ENCODE peak calls at places on chromosomes 1 and 21, in four cellular contexts. One of them, this sample, is unnamed.

GRCh38 chr1:149962039-149962647 is 25.5 kb upstream of the MTMR11 start:
- DNase-seq in psoas muscle: no peak
- DNase-seq in gastrocnemius medialis: peak; percentile 16
- DNase-seq in neural progenitor cell: peak; percentile 74
- DNase-seq in this sample: peak; percentile 62

GRCh38 chr1:226558293-226558692 is 9.7 kb downstream of the STUM start:
- DNase-seq in gastrocnemius medialis: no peak
- DNase-seq in neural progenitor cell: no peak
- DNase-seq in psoas muscle: no peak
- DNase-seq in this sample: no peak

GRCh38 chr21:17388226-17388625 is 124.6 kb upstream of the CXADR start:
- DNase-seq in neural progenitor cell: no peak
- DNase-seq in gastrocnemius medialis: no peak
- DNase-seq in psoas muscle: no peak
- DNase-seq in this sample: no peak

GRCh38 chr1:8962812-8963669 is 17.4 kb downstream of the CA6 start:
- DNase-seq in gastrocnemius medialis: no peak
- DNase-seq in neural progenitor cell: peak; percentile 76
- DNase-seq in psoas muscle: no peak
- DNase-seq in this sample: peak; percentile 44

GRCh38 chr1:218433744-218434143 is 88.6 kb downstream of the TGFB2 start:
- DNase-seq in psoas muscle: no peak
- DNase-seq in neural progenitor cell: no peak
- DNase-seq in gastrocnemius medialis: no peak
- DNase-seq in this sample: no peak

GRCh38 chr1:182615468-182616129 is 11.4 kb upstream of the RGS16 start:
- DNase-seq in psoas muscle: peak; percentile 82
- DNase-seq in neural progenitor cell: peak; percentile 86
- DNase-seq in gastrocnemius medialis: no peak
- DNase-seq in this sample: peak; percentile 38

GRCh38 chr1:91596474-91596873 is 95.8 kb downstream of the CDC7 start:
- DNase-seq in psoas muscle: no peak
- DNase-seq in gastrocnemius medialis: no peak
- DNase-seq in neural progenitor cell: no peak
- DNase-seq in this sample: no peak

GRCh38 chr1:198701250-198701649 is 62.4 kb downstream of the PTPRC start:
- DNase-seq in gastrocnemius medialis: no peak
- DNase-seq in neural progenitor cell: no peak
- DNase-seq in psoas muscle: no peak
- DNase-seq in this sample: no peak

GRCh38 chr1:238384381-238384780 is 493.7 kb upstream of the ZP4 start:
- DNase-seq in neural progenitor cell: no peak
- DNase-seq in psoas muscle: no peak
- DNase-seq in gastrocnemius medialis: no peak
- DNase-seq in this sample: no peak

GRCh38 chr1:180854456-180854855 is 58.2 kb upstream of the KIAA1614 start:
- DNase-seq in gastrocnemius medialis: no peak
- DNase-seq in neural progenitor cell: peak; percentile 11
- DNase-seq in psoas muscle: no peak
- DNase-seq in this sample: no peak

GRCh38 chr21:31630062-31630711 is 29.3 kb upstream of the SOD1 start:
- DNase-seq in neural progenitor cell: no peak
- DNase-seq in psoas muscle: no peak
- DNase-seq in gastrocnemius medialis: no peak
- DNase-seq in this sample: no peak

GRCh38 chr1:173669491-173669941 is at the start of gene ANKRD45:
- DNase-seq in gastrocnemius medialis: no peak
- DNase-seq in psoas muscle: no peak
- DNase-seq in neural progenitor cell: peak; percentile 83
- DNase-seq in this sample: peak; percentile 83

GRCh38 chr1:1302006-1302430 is 5.7 kb downstream of the ACAP3 start:
- DNase-seq in psoas muscle: no peak
- DNase-seq in neural progenitor cell: no peak
- DNase-seq in gastrocnemius medialis: no peak
- DNase-seq in this sample: peak; percentile 63

GRCh38 chr1:15038232-15039016 is 115.1 kb upstream of the TMEM51 start:
- DNase-seq in gastrocnemius medialis: no peak
- DNase-seq in neural progenitor cell: peak; percentile 59
- DNase-seq in psoas muscle: no peak
- DNase-seq in this sample: peak; percentile 55

GRCh38 chr1:223732993-223733798 is 20.9 kb downstream of the CAPN2 start:
- DNase-seq in gastrocnemius medialis: no peak
- DNase-seq in psoas muscle: no peak
- DNase-seq in neural progenitor cell: no peak
- DNase-seq in this sample: no peak

GRCh38 chr1:18404460-18404859 is 76.3 kb upstream of the KLHDC7A start:
- DNase-seq in neural progenitor cell: no peak
- DNase-seq in psoas muscle: no peak
- DNase-seq in gastrocnemius medialis: no peak
- DNase-seq in this sample: no peak

GRCh38 chr1:7401814-7402547 is 369.1 kb upstream of the VAMP3 start:
- DNase-seq in psoas muscle: no peak
- DNase-seq in neural progenitor cell: no peak
- DNase-seq in gastrocnemius medialis: peak; percentile 42
- DNase-seq in this sample: peak; percentile 22

GRCh38 chr1:220272047-220272840 is at the start of gene RAB3GAP2:
- DNase-seq in psoas muscle: peak; percentile 97
- DNase-seq in gastrocnemius medialis: peak; percentile 84
- DNase-seq in neural progenitor cell: peak; percentile 97
- DNase-seq in this sample: peak; percentile 97

GRCh38 chr1:117780981-117781475 is 148.4 kb downstream of the GDAP2 start:
- DNase-seq in neural progenitor cell: no peak
- DNase-seq in gastrocnemius medialis: no peak
- DNase-seq in psoas muscle: no peak
- DNase-seq in this sample: peak; percentile 44

GRCh38 chr1:221611930-221612777 is 129.7 kb downstream of the DUSP10 start:
- DNase-seq in neural progenitor cell: no peak
- DNase-seq in psoas muscle: peak; percentile 81
- DNase-seq in gastrocnemius medialis: peak; percentile 37
- DNase-seq in this sample: peak; percentile 51

GRCh38 chr1:202562443-202563060 is 147.7 kb downstream of the SYT2 start:
- DNase-seq in gastrocnemius medialis: no peak
- DNase-seq in psoas muscle: no peak
- DNase-seq in neural progenitor cell: no peak
- DNase-seq in this sample: no peak

GRCh38 chr1:11707621-11708276 is 16.2 kb downstream of the DRAXIN start:
- DNase-seq in psoas muscle: peak; percentile 63
- DNase-seq in neural progenitor cell: no peak
- DNase-seq in gastrocnemius medialis: no peak
- DNase-seq in this sample: peak; percentile 74

GRCh38 chr1:223748405-223748772 is 36.0 kb downstream of the CAPN2 start:
- DNase-seq in psoas muscle: peak; percentile 56
- DNase-seq in neural progenitor cell: no peak
- DNase-seq in gastrocnemius medialis: no peak
- DNase-seq in this sample: no peak

GRCh38 chr1:111746614-111746999 is 7.4 kb upstream of the INKA2 start:
- DNase-seq in neural progenitor cell: no peak
- DNase-seq in gastrocnemius medialis: no peak
- DNase-seq in psoas muscle: no peak
- DNase-seq in this sample: no peak

DNA sequence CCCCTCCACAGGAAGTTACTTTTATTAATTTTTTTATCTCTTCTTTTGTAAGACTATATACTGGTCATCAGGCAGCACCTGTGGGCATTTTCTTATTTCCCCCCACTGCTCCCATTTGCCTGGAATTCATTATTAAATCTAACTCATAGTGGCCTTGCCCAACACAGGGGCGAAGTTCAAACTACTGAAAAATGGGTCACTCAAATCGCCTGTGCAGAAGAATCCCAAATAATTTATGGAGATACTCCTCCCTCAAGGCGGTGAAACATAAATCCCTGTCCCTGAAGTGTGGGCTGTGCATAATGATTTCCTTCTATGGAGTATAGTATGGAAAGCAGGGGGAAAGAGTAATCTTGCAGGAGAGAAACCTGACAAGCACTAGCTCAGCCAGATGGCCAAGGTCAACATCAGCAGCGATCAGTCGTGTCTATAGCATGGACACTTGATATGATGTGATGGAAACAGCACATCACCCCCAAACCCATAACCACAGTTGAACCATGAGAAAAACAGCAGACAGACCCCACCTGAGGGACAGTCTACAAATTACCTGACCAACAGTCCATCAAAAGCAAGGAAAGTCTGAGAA is 7.8 kb downstream of the CAMK2N1 start:
- DNase-seq in psoas muscle: no peak
- DNase-seq in gastrocnemius medialis: no peak
- DNase-seq in neural progenitor cell: no peak
- DNase-seq in this sample: no peak
- H3K27me3 ChIP-seq in psoas muscle: no peaks in the 10 kb centered on the region
- H3K27me3 ChIP-seq in gastrocnemius medialis: peaks cover 25% of the 10 kb centered on the region
- H3K27me3 ChIP-seq in neural progenitor cell: peaks cover 84% of the 10 kb centered on the region
- H3K27me3 ChIP-seq in this sample: no peaks in the 10 kb centered on the region

DNA sequence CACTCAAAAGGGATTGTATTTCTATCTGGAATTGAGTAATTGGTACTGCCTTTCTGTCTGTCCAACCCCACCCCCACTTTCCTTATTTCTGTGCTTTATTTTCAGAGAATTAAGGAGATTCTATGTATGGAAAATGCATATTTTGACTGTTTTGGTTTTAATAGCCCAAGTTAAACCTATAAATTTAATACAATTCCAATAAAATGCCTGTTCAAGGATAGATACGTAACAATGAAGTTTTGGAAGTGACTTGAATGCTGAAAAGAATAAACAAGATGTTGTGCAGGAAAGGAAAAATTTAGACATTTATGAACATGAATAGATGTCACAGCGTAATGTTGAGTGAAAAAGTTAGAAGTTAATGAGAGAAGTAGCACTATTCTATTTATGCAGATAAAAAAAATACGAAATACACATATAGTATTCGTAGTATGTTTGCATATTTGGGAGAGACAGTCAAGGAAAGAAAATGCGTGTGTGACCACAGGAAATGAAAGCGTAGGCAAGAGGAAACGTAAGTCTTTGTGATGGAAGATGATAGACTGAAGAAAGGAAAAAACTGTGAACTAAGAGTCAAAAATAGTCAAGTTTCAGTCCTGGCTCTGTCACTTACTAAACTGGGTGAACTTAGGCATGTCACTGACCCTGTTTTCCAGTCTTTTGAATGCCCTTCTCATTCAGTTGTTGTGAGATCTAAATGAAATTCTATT is 62.1 kb downstream of the MEF2D start:
- DNase-seq in gastrocnemius medialis: no peak
- DNase-seq in psoas muscle: no peak
- DNase-seq in neural progenitor cell: no peak
- DNase-seq in this sample: no peak
- H3K27me3 ChIP-seq in gastrocnemius medialis: peaks cover 94% of the 10 kb centered on the region
- H3K27me3 ChIP-seq in psoas muscle: peaks cover 7% of the 10 kb centered on the region
- H3K27me3 ChIP-seq in neural progenitor cell: peaks cover 100% of the 10 kb centered on the region
- H3K27me3 ChIP-seq in this sample: peaks cover 67% of the 10 kb centered on the region

GRCh38 chr1:17251246-17251645 is 2.3 kb downstream of the PADI3 start:
- DNase-seq in gastrocnemius medialis: no peak
- DNase-seq in neural progenitor cell: no peak
- DNase-seq in psoas muscle: peak; percentile 4
- DNase-seq in this sample: no peak

GRCh38 chr1:17251699-17252376 is 2.9 kb downstream of the PADI3 start:
- DNase-seq in gastrocnemius medialis: no peak
- DNase-seq in psoas muscle: peak; percentile 8
- DNase-seq in neural progenitor cell: no peak
- DNase-seq in this sample: no peak

GRCh38 chr1:17250601-17251000 is 1.7 kb downstream of the PADI3 start:
- DNase-seq in gastrocnemius medialis: no peak
- DNase-seq in psoas muscle: peak; percentile 45
- DNase-seq in neural progenitor cell: no peak
- DNase-seq in this sample: no peak

GRCh38 chr1:17245926-17246325 is 3.0 kb upstream of the PADI3 start:
- DNase-seq in psoas muscle: peak; percentile 23
- DNase-seq in neural progenitor cell: no peak
- DNase-seq in gastrocnemius medialis: no peak
- DNase-seq in this sample: no peak

GRCh38 chr1:17248781-17249180 is at the start of gene PADI3:
- DNase-seq in gastrocnemius medialis: no peak
- DNase-seq in psoas muscle: peak; percentile 32
- DNase-seq in neural progenitor cell: peak; percentile 55
- DNase-seq in this sample: no peak
- H3K27me3 ChIP-seq in gastrocnemius medialis: peaks cover 7% of the 10 kb centered on the region
- H3K27me3 ChIP-seq in psoas muscle: no peaks in the 10 kb centered on the region
- H3K27me3 ChIP-seq in neural progenitor cell: no peaks in the 10 kb centered on the region
- H3K27me3 ChIP-seq in this sample: no peaks in the 10 kb centered on the region

GRCh38 chr21:33403786-33404571 is 766 bp downstream of the IFNGR2 start:
- DNase-seq in gastrocnemius medialis: no peak
- DNase-seq in neural progenitor cell: peak; percentile 68
- DNase-seq in psoas muscle: peak; percentile 79
- DNase-seq in this sample: peak; percentile 76
- H3K27me3 ChIP-seq in gastrocnemius medialis: no peaks in the 10 kb centered on the region
- H3K27me3 ChIP-seq in neural progenitor cell: no peaks in the 10 kb centered on the region
- H3K27me3 ChIP-seq in psoas muscle: no peaks in the 10 kb centered on the region
- H3K27me3 ChIP-seq in this sample: no peaks in the 10 kb centered on the region

GRCh38 chr21:29201186-29201585 is 70.7 kb downstream of the MAP3K7CL start:
- DNase-seq in psoas muscle: no peak
- DNase-seq in neural progenitor cell: no peak
- DNase-seq in gastrocnemius medialis: no peak
- DNase-seq in this sample: no peak
- H3K27me3 ChIP-seq in psoas muscle: no peaks in the 10 kb centered on the region
- H3K27me3 ChIP-seq in neural progenitor cell: no peaks in the 10 kb centered on the region
- H3K27me3 ChIP-seq in gastrocnemius medialis: no peaks in the 10 kb centered on the region
- H3K27me3 ChIP-seq in this sample: no peaks in the 10 kb centered on the region